ENCODE peak calls at places on chromosome 22, in four cellular contexts. P is GM23248, T is mammary epithelial cell, J is MM.1S. I is an unnamed sample.
A peak's percentile ranks its signal among the peaks of the same experiment; 100 is the strongest.

GRCh38 chr22:46287873-46288751 is 8.6 kb upstream of the GTSE1 start:
- DNase-seq in P (no peak), T (no peak), J (peak; percentile 64), I (no peak)

GRCh38 chr22:38699143-38699542 is 1.6 kb downstream of the JOSD1 start:
- DNase-seq in P (peak; percentile 6), T (no peak), J (no peak), I (no peak)

GRCh38 chr22:46990937-46991520 is 228.6 kb downstream of the TBC1D22A start:
- DNase-seq in P (no peak), T (no peak), J (no peak), I (no peak)

GRCh38 chr22:16783930-16784354 is 41.3 kb downstream of the XKR3 start:
- DNase-seq in P (peak; percentile 27), T (no peak), J (peak; percentile 48), I (no peak)

GRCh38 chr22:27892064-27892463 is 27.0 kb downstream of the PITPNB start:
- DNase-seq in P (no peak), T (no peak), J (no peak), I (no peak)

GRCh38 chr22:37990302-37990701 is 5.9 kb upstream of the SOX10 start:
- DNase-seq in P (no peak), T (no peak), J (no peak), I (peak; percentile 5)

GRCh38 chr22:45317551-45318167 is 7.9 kb downstream of the FAM118A start:
- DNase-seq in P (peak; percentile 87), T (peak; percentile 70), J (no peak), I (peak; percentile 68)

GRCh38 chr22:25076281-25076680 is 123.4 kb upstream of the CRYBB3 start:
- DNase-seq in P (no peak), T (no peak), J (no peak), I (no peak)

GRCh38 chr22:27534720-27535125 is 266.8 kb downstream of the MN1 start:
- DNase-seq in P (peak; percentile 96), T (no peak), J (no peak), I (peak; percentile 87)

DNA sequence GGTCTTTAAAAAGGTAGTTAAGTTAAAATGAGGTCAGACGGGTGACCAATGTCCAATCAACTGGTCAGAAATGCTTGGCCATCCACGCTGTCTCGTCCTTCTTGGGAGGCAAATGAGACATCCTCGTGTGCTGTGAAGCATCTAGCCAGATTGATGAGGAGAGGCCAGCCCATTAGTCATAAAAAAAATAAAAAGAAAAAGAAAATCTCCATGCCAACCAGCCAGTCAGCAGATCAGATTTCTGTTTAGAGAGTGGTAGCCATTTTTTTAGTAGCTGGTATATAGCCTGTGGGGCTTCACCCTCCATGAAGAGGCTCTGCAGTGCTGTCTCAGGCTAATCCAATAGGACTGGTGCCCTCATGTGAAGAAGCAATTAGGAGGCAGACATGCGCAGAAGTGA is 343.1 kb upstream of the SYN3 start:
- DNase-seq in P (peak; percentile 71), T (peak; percentile 17), J (no peak), I (peak; percentile 25)
- H2AFZ ChIP-seq in P (no peak overlapping the region), T (no peak overlapping the region), J (no peak overlapping the region), I (no peak overlapping the region)

GRCh38 chr22:29226246-29226981 is 20.7 kb downstream of the EMID1 start:
- DNase-seq in P (no peak), T (no peak), J (no peak), I (no peak)
- H3K27ac ChIP-seq in P (no peak overlapping the region), T (no peak overlapping the region), J (no peak overlapping the region), I (no peak overlapping the region)

GRCh38 chr22:19606332-19607197 is 82.4 kb upstream of the CLDN5 start:
- DNase-seq in P (no peak), T (no peak), J (no peak), I (no peak)
- H3K4me2 ChIP-seq in P (no peak overlapping the region), T (peak overlapping the region; percentile 80), J (peak overlapping the region; percentile 38), I (no peak overlapping the region)

DNA sequence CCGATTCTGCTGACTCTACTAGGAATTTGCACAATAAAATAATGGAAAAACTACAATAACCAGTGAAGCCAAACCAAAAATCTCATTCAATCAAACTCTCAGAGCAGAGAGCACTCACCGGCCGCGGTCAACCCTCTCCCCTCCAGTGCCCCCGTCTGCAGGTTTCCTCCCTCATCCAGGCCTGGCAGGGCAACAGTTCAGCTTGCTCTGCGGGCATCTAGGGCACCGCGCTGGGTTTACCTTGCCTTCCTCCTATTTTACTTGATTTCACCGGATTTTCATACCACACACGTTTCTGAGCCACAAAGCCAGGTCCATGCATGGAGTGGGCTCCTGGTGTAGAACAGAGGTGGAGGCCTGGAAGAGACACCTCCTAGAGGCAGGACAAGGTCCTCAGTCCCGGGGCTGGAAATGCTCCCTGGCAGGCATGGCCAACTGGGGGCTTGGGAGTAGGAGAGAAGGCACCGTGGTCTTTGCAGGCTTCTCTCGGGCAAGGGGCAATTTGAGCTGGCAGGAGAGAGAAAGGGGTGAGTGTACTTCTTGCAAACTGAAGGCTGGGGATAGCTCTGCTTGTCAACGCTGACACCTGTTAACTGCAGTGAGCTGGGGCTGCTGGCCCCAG is 938.4 kb downstream of the BRD1 start:
- DNase-seq in P (no peak), T (no peak), J (no peak), I (no peak)
- H2AFZ ChIP-seq in P (no peak overlapping the region), T (no peak overlapping the region), J (no peak overlapping the region), I (no peak overlapping the region)